ENCODE peak calls at places on chromosomes 1 and 21, in nine cellular contexts. One of them, this sample, is unnamed.

GRCh38 chr1:53581476-53581875 is 122.3 kb downstream of the DMRTB1 start:
- DNase-seq in activated gamma-delta T cell: no peak
- DNase-seq in breast epithelium: no peak
- DNase-seq in left cardiac atrium: no peak
- DNase-seq in stimulated activated CD8-positive, alpha-beta memory T cell treated with anti-CD3 and anti-CD28 coated beads, Interleukin-15, amount 100 ng/mL, for 4 hours: no peak
- DNase-seq in NCI-H69: no peak
- DNase-seq in GM06990: no peak
- DNase-seq in endothelial cell: no peak
- DNase-seq in epithelial cell of prostate: no peak
- DNase-seq in this sample: no peak

GRCh38 chr21:42401164-42401563 is 2.5 kb upstream of the UBASH3A start:
- DNase-seq in epithelial cell of prostate: no peak
- DNase-seq in NCI-H69: no peak
- DNase-seq in stimulated activated CD8-positive, alpha-beta memory T cell treated with anti-CD3 and anti-CD28 coated beads, Interleukin-15, amount 100 ng/mL, for 4 hours: no peak
- DNase-seq in endothelial cell: no peak
- DNase-seq in left cardiac atrium: no peak
- DNase-seq in breast epithelium: no peak
- DNase-seq in GM06990: no peak
- DNase-seq in activated gamma-delta T cell: no peak
- DNase-seq in this sample: no peak

GRCh38 chr1:108816049-108816882 is 40.6 kb downstream of the AKNAD1 start:
- DNase-seq in GM06990: no peak
- DNase-seq in breast epithelium: peak; percentile 78
- DNase-seq in activated gamma-delta T cell: no peak
- DNase-seq in left cardiac atrium: peak; percentile 74
- DNase-seq in NCI-H69: peak; percentile 89
- DNase-seq in stimulated activated CD8-positive, alpha-beta memory T cell treated with anti-CD3 and anti-CD28 coated beads, Interleukin-15, amount 100 ng/mL, for 4 hours: no peak
- DNase-seq in endothelial cell: peak; percentile 47
- DNase-seq in epithelial cell of prostate: no peak
- DNase-seq in this sample: no peak

GRCh38 chr1:161987303-161987702 is 36.4 kb downstream of the OLFML2B start:
- DNase-seq in left cardiac atrium: no peak
- DNase-seq in stimulated activated CD8-positive, alpha-beta memory T cell treated with anti-CD3 and anti-CD28 coated beads, Interleukin-15, amount 100 ng/mL, for 4 hours: no peak
- DNase-seq in activated gamma-delta T cell: no peak
- DNase-seq in GM06990: no peak
- DNase-seq in breast epithelium: no peak
- DNase-seq in endothelial cell: no peak
- DNase-seq in epithelial cell of prostate: no peak
- DNase-seq in NCI-H69: no peak
- DNase-seq in this sample: no peak

GRCh38 chr1:235304549-235305451 is 23.2 kb downstream of the ARID4B start:
- DNase-seq in NCI-H69: peak; percentile 6
- DNase-seq in stimulated activated CD8-positive, alpha-beta memory T cell treated with anti-CD3 and anti-CD28 coated beads, Interleukin-15, amount 100 ng/mL, for 4 hours: no peak
- DNase-seq in endothelial cell: no peak
- DNase-seq in activated gamma-delta T cell: no peak
- DNase-seq in epithelial cell of prostate: no peak
- DNase-seq in GM06990: no peak
- DNase-seq in breast epithelium: no peak
- DNase-seq in left cardiac atrium: no peak
- DNase-seq in this sample: peak; percentile 75

GRCh38 chr1:50860702-50861101 is 99.4 kb downstream of the FAF1 start:
- DNase-seq in epithelial cell of prostate: no peak
- DNase-seq in GM06990: no peak
- DNase-seq in left cardiac atrium: no peak
- DNase-seq in breast epithelium: no peak
- DNase-seq in activated gamma-delta T cell: no peak
- DNase-seq in NCI-H69: no peak
- DNase-seq in stimulated activated CD8-positive, alpha-beta memory T cell treated with anti-CD3 and anti-CD28 coated beads, Interleukin-15, amount 100 ng/mL, for 4 hours: no peak
- DNase-seq in endothelial cell: no peak
- DNase-seq in this sample: no peak

GRCh38 chr1:29803486-29803885 is 567.2 kb downstream of the PTPRU start:
- DNase-seq in epithelial cell of prostate: no peak
- DNase-seq in NCI-H69: no peak
- DNase-seq in GM06990: no peak
- DNase-seq in activated gamma-delta T cell: no peak
- DNase-seq in endothelial cell: no peak
- DNase-seq in stimulated activated CD8-positive, alpha-beta memory T cell treated with anti-CD3 and anti-CD28 coated beads, Interleukin-15, amount 100 ng/mL, for 4 hours: no peak
- DNase-seq in breast epithelium: no peak
- DNase-seq in left cardiac atrium: no peak
- DNase-seq in this sample: no peak

GRCh38 chr1:84450916-84451315 is 28.1 kb upstream of the RPF1 start:
- DNase-seq in endothelial cell: no peak
- DNase-seq in left cardiac atrium: no peak
- DNase-seq in GM06990: no peak
- DNase-seq in stimulated activated CD8-positive, alpha-beta memory T cell treated with anti-CD3 and anti-CD28 coated beads, Interleukin-15, amount 100 ng/mL, for 4 hours: no peak
- DNase-seq in activated gamma-delta T cell: no peak
- DNase-seq in NCI-H69: no peak
- DNase-seq in breast epithelium: no peak
- DNase-seq in epithelial cell of prostate: no peak
- DNase-seq in this sample: no peak

GRCh38 chr1:242770366-242770765 is 245.9 kb upstream of the PLD5 start:
- DNase-seq in GM06990: no peak
- DNase-seq in left cardiac atrium: no peak
- DNase-seq in epithelial cell of prostate: no peak
- DNase-seq in NCI-H69: no peak
- DNase-seq in breast epithelium: no peak
- DNase-seq in endothelial cell: no peak
- DNase-seq in stimulated activated CD8-positive, alpha-beta memory T cell treated with anti-CD3 and anti-CD28 coated beads, Interleukin-15, amount 100 ng/mL, for 4 hours: no peak
- DNase-seq in activated gamma-delta T cell: no peak
- DNase-seq in this sample: no peak

GRCh38 chr1:89962024-89962741 is 32.7 kb upstream of the ZNF326 start:
- DNase-seq in epithelial cell of prostate: no peak
- DNase-seq in left cardiac atrium: no peak
- DNase-seq in GM06990: no peak
- DNase-seq in breast epithelium: no peak
- DNase-seq in stimulated activated CD8-positive, alpha-beta memory T cell treated with anti-CD3 and anti-CD28 coated beads, Interleukin-15, amount 100 ng/mL, for 4 hours: no peak
- DNase-seq in endothelial cell: no peak
- DNase-seq in NCI-H69: no peak
- DNase-seq in activated gamma-delta T cell: no peak
- DNase-seq in this sample: no peak

GRCh38 chr1:82517586-82517985 is 716.9 kb downstream of the ADGRL2 start:
- DNase-seq in epithelial cell of prostate: no peak
- DNase-seq in stimulated activated CD8-positive, alpha-beta memory T cell treated with anti-CD3 and anti-CD28 coated beads, Interleukin-15, amount 100 ng/mL, for 4 hours: no peak
- DNase-seq in left cardiac atrium: peak; percentile 60
- DNase-seq in NCI-H69: no peak
- DNase-seq in breast epithelium: peak; percentile 17
- DNase-seq in GM06990: no peak
- DNase-seq in activated gamma-delta T cell: no peak
- DNase-seq in endothelial cell: peak; percentile 7
- DNase-seq in this sample: no peak

GRCh38 chr1:17674707-17675505 is 80.2 kb upstream of the ACTL8 start:
- DNase-seq in epithelial cell of prostate: no peak
- DNase-seq in activated gamma-delta T cell: no peak
- DNase-seq in endothelial cell: no peak
- DNase-seq in GM06990: no peak
- DNase-seq in breast epithelium: no peak
- DNase-seq in left cardiac atrium: no peak
- DNase-seq in stimulated activated CD8-positive, alpha-beta memory T cell treated with anti-CD3 and anti-CD28 coated beads, Interleukin-15, amount 100 ng/mL, for 4 hours: no peak
- DNase-seq in NCI-H69: no peak
- DNase-seq in this sample: no peak

GRCh38 chr1:43565600-43566360 is 35.1 kb downstream of the PTPRF start:
- DNase-seq in NCI-H69: peak; percentile 93
- DNase-seq in left cardiac atrium: peak; percentile 79
- DNase-seq in activated gamma-delta T cell: no peak
- DNase-seq in epithelial cell of prostate: no peak
- DNase-seq in GM06990: no peak
- DNase-seq in stimulated activated CD8-positive, alpha-beta memory T cell treated with anti-CD3 and anti-CD28 coated beads, Interleukin-15, amount 100 ng/mL, for 4 hours: no peak
- DNase-seq in breast epithelium: no peak
- DNase-seq in endothelial cell: peak; percentile 66
- DNase-seq in this sample: peak; percentile 10

GRCh38 chr1:113758631-113759340 is 500 bp downstream of the PHTF1 start:
- DNase-seq in GM06990: peak; percentile 82
- DNase-seq in epithelial cell of prostate: no peak
- DNase-seq in breast epithelium: no peak
- DNase-seq in endothelial cell: peak; percentile 73
- DNase-seq in activated gamma-delta T cell: peak; percentile 48
- DNase-seq in left cardiac atrium: peak; percentile 78
- DNase-seq in stimulated activated CD8-positive, alpha-beta memory T cell treated with anti-CD3 and anti-CD28 coated beads, Interleukin-15, amount 100 ng/mL, for 4 hours: peak; percentile 36
- DNase-seq in NCI-H69: peak; percentile 75
- DNase-seq in this sample: peak; percentile 64

This sample was measured in central memory CD4-positive, alpha-beta T cell.